ENCODE peak calls at places on chromosome X, in five cellular contexts. L is neuronal stem cell, X is IMR-90, F is mesenchymal stem cell, K is H1. W is an unnamed sample. For H3K79me1, the result is how much of the 10 kb centered on the place peaks cover.

GRCh38 chrX:21757960-21758359 is at the start of gene SMPX:
- DNase-seq in L (no peak), X (no peak), F (no peak), K (no peak), W (no peak)

GRCh38 chrX:136143714-136144113 is 3.6 kb upstream of the FHL1 start:
- DNase-seq in L (no peak), X (no peak), F (no peak), K (no peak), W (no peak)

GRCh38 chrX:106912864-106913263 is 7.3 kb upstream of the CLDN2 start:
- DNase-seq in L (no peak), X (peak), F (peak), K (no peak), W (no peak)

GRCh38 chrX:84188320-84188834 is 378 bp upstream of the RPS6KA6 start:
- DNase-seq in L (no peak), X (peak), F (peak), K (peak), W (peak)

GRCh38 chrX:55026143-55026542 is 4.6 kb downstream of the ALAS2 start:
- DNase-seq in L (no peak), X (peak), F (no peak), K (no peak), W (no peak)

GRCh38 chrX:38917954-38918353 is 116.7 kb downstream of the MID1IP1 start:
- DNase-seq in L (no peak), X (no peak), F (no peak), K (no peak), W (no peak)

GRCh38 chrX:57918750-57919436 is 8.6 kb upstream of the ZXDA start:
- DNase-seq in L (no peak), X (peak), F (peak), K (peak), W (peak)

GRCh38 chrX:13167444-13168207 is 123.2 kb upstream of the FAM9C start:
- DNase-seq in L (no peak), X (peak), F (peak), K (no peak), W (peak)

GRCh38 chrX:48493890-48494364 is 14.9 kb upstream of the PORCN start:
- DNase-seq in L (peak), X (peak), F (peak), K (peak), W (peak)

GRCh38 chrX:21943460-21944135 is 3.1 kb downstream of the SMS start:
- DNase-seq in L (no peak), X (peak), F (peak), K (no peak), W (no peak)

GRCh38 chrX:42783456-42783855 is 5.5 kb upstream of the PPP1R2C start:
- DNase-seq in L (no peak), X (no peak), F (peak), K (no peak), W (no peak)

GRCh38 chrX:41265615-41266014 is 68.3 kb upstream of the DDX3X start:
- DNase-seq in L (no peak), X (peak), F (no peak), K (no peak), W (no peak)

GRCh38 chrX:69139516-69139915 is 25.7 kb downstream of the PJA1 start:
- DNase-seq in L (no peak), X (peak), F (no peak), K (no peak), W (no peak)

GRCh38 chrX:3728454-3728853 is 15.0 kb upstream of the PRKX start:
- DNase-seq in L (no peak), X (peak), F (no peak), K (no peak), W (no peak)

GRCh38 chrX:44875185-44875489 is 2.1 kb downstream of the KDM6A start:
- DNase-seq in L (no peak), X (no peak), F (no peak), K (no peak), W (no peak)

GRCh38 chrX:44872319-44872816 is 620 bp upstream of the KDM6A start:
- DNase-seq in L (no peak), X (peak), F (peak), K (no peak), W (no peak)

GRCh38 chrX:44874481-44875184 is 1.6 kb downstream of the KDM6A start:
- DNase-seq in L (no peak), X (peak), F (peak), K (no peak), W (peak)

GRCh38 chrX:44872817-44873414 is at the start of gene KDM6A:
- DNase-seq in L (peak), X (peak), F (peak), K (peak), W (peak)

GRCh38 chrX:44873415-44874270 is 655 bp downstream of the KDM6A start:
- DNase-seq in L (no peak), X (peak), F (peak), K (peak), W (peak)
- H2AK5ac ChIP-seq in L (no peak), X (peak), F (no peak), K (no peak), W (no peak)

GRCh38 chrX:108696690-108697089 is 39.7 kb downstream of the IRS4 start:
- DNase-seq in L (no peak), X (peak), F (no peak), K (no peak), W (no peak)
- H3K79me1 ChIP-seq in L (under half), X (under half), F (under half), K (under half), W (under half)

GRCh38 chrX:71365356-71365875 is 741 bp upstream of the TAF1 start:
- DNase-seq in L (no peak), X (no peak), F (peak), K (no peak), W (no peak)

GRCh38 chrX:71367396-71367795 is 1.2 kb downstream of the TAF1 start:
- DNase-seq in L (no peak), X (no peak), F (no peak), K (no peak), W (peak)

GRCh38 chrX:71366674-71367256 is 608 bp downstream of the TAF1 start:
- DNase-seq in L (no peak), X (peak), F (peak), K (peak), W (peak)

GRCh38 chrX:71364221-71364620 is 1.9 kb upstream of the TAF1 start:
- DNase-seq in L (no peak), X (no peak), F (no peak), K (no peak), W (no peak)

DNA sequence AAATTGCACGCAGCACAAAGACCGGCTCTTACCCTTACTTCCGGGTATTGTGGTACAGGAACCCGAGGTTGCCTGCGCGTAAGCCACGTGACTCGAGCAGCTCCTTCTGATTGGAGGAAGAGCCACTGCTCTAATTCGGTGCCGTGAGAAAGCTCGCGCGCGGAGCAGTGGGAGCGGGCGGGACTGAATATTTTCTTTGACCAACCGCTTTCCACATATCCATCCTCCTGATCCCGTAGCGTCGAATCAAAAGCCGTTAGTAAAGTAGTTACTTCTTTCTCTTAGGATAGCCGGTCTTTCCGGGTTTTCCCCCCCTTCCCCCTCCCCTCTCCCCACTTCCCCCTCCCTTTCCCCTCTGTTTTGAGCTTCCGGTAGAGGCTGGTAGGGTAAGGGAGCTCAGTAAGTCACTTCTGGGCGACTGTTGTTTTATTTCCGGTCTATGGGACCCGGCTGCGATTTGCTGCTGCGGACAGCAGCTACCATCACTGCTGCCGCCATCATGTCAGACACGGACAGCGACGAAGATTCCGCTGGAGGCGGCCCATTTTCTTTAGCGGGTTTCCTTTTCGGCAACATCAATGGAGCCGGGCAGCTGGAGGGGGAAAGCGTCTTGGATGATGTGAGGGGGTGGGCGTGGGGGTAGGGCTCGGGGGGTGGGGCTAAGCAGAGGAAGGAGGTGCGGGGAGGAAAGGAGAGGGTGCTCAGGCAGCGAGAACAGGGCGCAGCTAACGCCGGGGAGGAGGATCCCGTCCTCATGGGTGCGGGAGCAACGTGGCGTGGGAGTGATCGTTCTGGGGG is at the start of gene TAF1:
- DNase-seq in L (peak), X (peak), F (peak), K (peak), W (peak)
- H2AK5ac ChIP-seq in L (peak), X (peak), F (peak), K (no peak), W (no peak)

GRCh38 chrX:153725039-153725831 is 579 bp downstream of the ABCD1 start:
- DNase-seq in L (no peak), X (no peak), F (no peak), K (peak), W (peak)
- H3K79me1 ChIP-seq in L (under half), X (under half), F (under half), K (under half), W (under half)

GRCh38 chrX:51894697-51895336 is 1.4 kb downstream of the MAGED1 start:
- DNase-seq in L (no peak), X (peak), F (peak), K (peak), W (peak)
- H2AK5ac ChIP-seq in L (peak), X (peak), F (no peak), K (no peak), W (no peak)

DNA sequence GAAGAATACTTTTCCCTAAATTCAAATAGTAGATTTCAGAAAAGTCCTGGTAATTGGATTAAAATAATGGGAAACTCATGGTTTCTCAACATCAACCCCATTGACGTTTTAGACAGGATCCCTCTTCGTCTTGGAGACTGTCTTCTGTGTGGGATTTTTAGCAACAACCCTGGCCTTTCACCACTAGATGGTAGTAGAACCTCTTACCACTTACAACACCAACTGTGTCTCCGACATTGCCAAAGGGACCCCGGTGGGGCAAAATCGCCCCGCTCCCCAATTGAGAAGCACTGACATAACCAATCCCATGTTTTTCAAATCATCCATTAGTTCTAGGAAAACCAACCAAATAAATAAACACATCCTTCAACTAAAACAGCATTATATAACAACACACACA is 16.9 kb upstream of the ANOS1 start:
- DNase-seq in L (no peak), X (peak), F (peak), K (no peak), W (peak)
- H3K79me1 ChIP-seq in L (under half), X (under half), F (under half), K (under half), W (under half)

GRCh38 chrX:10064736-10065135 is 92.0 kb upstream of the CLCN4 start:
- DNase-seq in L (no peak), X (no peak), F (no peak), K (no peak), W (no peak)
- H2AK5ac ChIP-seq in L (no peak), X (no peak), F (no peak), K (no peak), W (no peak)

W was measured in mesendoderm.